ENCODE peak calls at places on chromosome 12, in four cellular contexts. X is A549, K is HepG2, R is GM12878. A is an unnamed sample.

GRCh38 chr12:111777345-111778045 is 10.8 kb downstream of the ALDH2 start:
- DNase-seq in X (peak), R (no peak), K (peak), A (no peak)

GRCh38 chr12:3600039-3600720 is 109.2 kb downstream of the PRMT8 start:
- DNase-seq in R (no peak), K (no peak), X (no peak), A (peak)

GRCh38 chr12:79267580-79267979 is 403.0 kb downstream of the SYT1 start:
- DNase-seq in X (no peak), K (no peak), R (no peak), A (no peak)

GRCh38 chr12:93621986-93622385 is 49.5 kb downstream of the SOCS2 start:
- DNase-seq in R (no peak), X (no peak), K (no peak), A (no peak)

GRCh38 chr12:57049047-57049446 is 882 bp downstream of the MYO1A start:
- DNase-seq in R (no peak), K (peak), X (no peak), A (no peak)

GRCh38 chr12:96623155-96623554 is 133.8 kb downstream of the CFAP54 start:
- DNase-seq in R (no peak), K (no peak), X (no peak), A (no peak)

GRCh38 chr12:13049816-13050215 is 5.6 kb downstream of the FAM234B start:
- DNase-seq in R (no peak), K (no peak), X (no peak), A (no peak)

GRCh38 chr12:85725991-85726390 is 110.2 kb downstream of the RASSF9 start:
- DNase-seq in X (no peak), K (no peak), R (no peak), A (no peak)

GRCh38 chr12:6039894-6040601 is 84.4 kb downstream of the VWF start:
- DNase-seq in X (peak), K (peak), R (no peak), A (peak)

GRCh38 chr12:92505373-92506340 is 197.1 kb upstream of the PLEKHG7 start:
- DNase-seq in K (no peak), X (no peak), R (peak), A (no peak)

GRCh38 chr12:120367252-120367923 is 1.6 kb downstream of the MSI1 start:
- DNase-seq in X (no peak), R (no peak), K (no peak), A (peak)

GRCh38 chr12:42482086-42482819 is 107.3 kb downstream of the PRICKLE1 start:
- DNase-seq in X (no peak), R (no peak), K (peak), A (no peak)

GRCh38 chr12:108815875-108816594 is 41.3 kb downstream of the SSH1 start:
- DNase-seq in R (no peak), K (no peak), X (no peak), A (no peak)

GRCh38 chr12:9148926-9149325 is 33.2 kb upstream of the A2M start:
- DNase-seq in R (no peak), K (no peak), X (no peak), A (no peak)

GRCh38 chr12:101885912-101886561 is 8.7 kb downstream of the DRAM1 start:
- DNase-seq in R (no peak), X (no peak), K (no peak), A (no peak)

GRCh38 chr12:98645572-98646067 is 530 bp downstream of the APAF1 start:
- DNase-seq in X (peak), R (no peak), K (no peak), A (peak)

GRCh38 chr12:85130631-85131030 is 94.5 kb downstream of the LRRIQ1 start:
- DNase-seq in K (no peak), R (no peak), X (no peak), A (no peak)

GRCh38 chr12:31035226-31035625 is 38.4 kb upstream of the DDX11 start:
- DNase-seq in R (no peak), K (no peak), X (no peak), A (no peak)

GRCh38 chr12:89247541-89247942 is 104.8 kb downstream of the DUSP6 start:
- DNase-seq in X (no peak), K (peak), R (no peak), A (no peak)
- TF ChIP-seq REST in X (no peak), K (no peak), R (no peak), A (no peak)

GRCh38 chr12:62512901-62513300 is 46.3 kb downstream of the MON2 start:
- DNase-seq in K (no peak), X (no peak), R (no peak), A (no peak)
- TF ChIP-seq MYC in K (no peak), X (no peak), R (no peak), A (no peak)

GRCh38 chr12:81123611-81124010 is 45.7 kb downstream of the ACSS3 start:
- DNase-seq in X (no peak), R (no peak), K (no peak), A (no peak)
- TF ChIP-seq REST in X (no peak), R (no peak), K (no peak), A (no peak)

DNA sequence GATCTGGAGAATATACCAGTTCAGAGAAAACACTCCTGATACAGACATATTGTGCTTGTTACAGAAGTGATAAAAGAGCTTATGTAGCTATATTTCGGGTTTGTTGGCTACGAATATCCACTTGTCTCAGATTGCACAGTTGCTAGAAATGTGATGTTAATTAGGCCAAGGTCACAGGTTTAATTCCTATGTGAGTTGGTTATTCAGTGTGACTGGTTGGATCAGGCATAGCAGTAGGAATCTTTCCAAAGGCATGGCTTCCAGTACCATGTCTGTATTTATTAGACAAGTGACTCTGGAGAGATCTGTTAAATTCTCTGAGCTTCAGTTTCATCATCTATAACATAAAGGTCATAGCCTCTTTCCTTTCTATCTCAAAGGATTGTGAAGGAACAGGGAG is 152.7 kb upstream of the KITLG start:
- DNase-seq in R (no peak), X (no peak), K (no peak), A (no peak)
- TF ChIP-seq MYC in R (no peak), X (no peak), K (no peak), A (no peak)

DNA sequence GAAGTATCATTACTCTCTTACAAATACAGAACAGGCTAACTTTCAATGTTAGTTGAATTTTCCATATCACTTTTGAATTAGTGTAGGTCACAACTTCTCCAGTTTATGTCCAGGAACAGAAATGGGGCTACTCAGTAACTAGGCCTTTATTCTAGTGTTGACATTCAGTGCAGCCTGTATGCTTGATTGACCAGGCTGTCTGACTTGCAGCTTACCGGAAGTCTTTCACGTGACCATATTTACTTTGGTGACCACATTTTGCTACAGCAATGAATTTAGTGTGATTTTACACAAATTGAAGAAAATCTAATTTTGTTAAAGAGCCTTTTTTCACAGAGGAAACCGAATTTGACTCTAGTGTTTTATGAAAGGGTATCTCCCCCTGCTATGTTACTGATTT is 12.4 kb downstream of the MTERF2 start:
- DNase-seq in K (peak), R (no peak), X (no peak), A (no peak)
- TF ChIP-seq REST in K (no peak), R (no peak), X (no peak), A (no peak)